ENCODE peak calls at places on chromosome 18, in seven cellular contexts. A is adipocyte, V is GM23248, O is left ventricle myocardium inferior, P is mesendoderm, L is adrenal gland, Y is neural progenitor cell. J is an unnamed sample.
A peak's percentile ranks its signal among the peaks of the same experiment; 100 is the strongest.

GRCh38 chr18:52343138-52343537 is 3.1 kb downstream of the DCC start:
- DNase-seq in A (peak; percentile 8), V (no peak), O (no peak), P (peak; percentile 65), L (no peak), Y (peak; percentile 71), J (no peak)

GRCh38 chr18:72233106-72233505 is 311.0 kb downstream of the CBLN2 start:
- DNase-seq in A (no peak), V (no peak), O (no peak), P (no peak), L (no peak), Y (peak; percentile 75), J (no peak)

GRCh38 chr18:23894661-23895175 is 119.8 kb upstream of the TTC39C start:
- DNase-seq in A (no peak), V (no peak), O (no peak), P (no peak), L (no peak), Y (no peak), J (no peak)

GRCh38 chr18:8139127-8139591 is 470.1 kb upstream of the RAB12 start:
- DNase-seq in A (no peak), V (no peak), O (peak; percentile 32), P (no peak), L (no peak), Y (no peak), J (no peak)

GRCh38 chr18:77366725-77367641 is 117.3 kb downstream of the GALR1 start:
- DNase-seq in A (peak; percentile 1), V (peak; percentile 51), O (no peak), P (no peak), L (peak; percentile 25), Y (no peak), J (no peak)

GRCh38 chr18:45456076-45457066 is 158.9 kb upstream of the SLC14A2 start:
- DNase-seq in A (no peak), V (peak; percentile 7), O (peak; percentile 25), P (peak; percentile 22), L (peak; percentile 26), Y (no peak), J (no peak)

GRCh38 chr18:24267878-24268277 is 129.0 kb downstream of the CABYR start:
- DNase-seq in A (no peak), V (no peak), O (no peak), P (no peak), L (no peak), Y (no peak), J (no peak)

GRCh38 chr18:48910972-48911545 is 39.7 kb downstream of the SMAD7 start:
- DNase-seq in A (no peak), V (no peak), O (no peak), P (no peak), L (no peak), Y (no peak), J (peak; percentile 46)

GRCh38 chr18:61833387-61833786 is 59.4 kb downstream of the RNF152 start:
- DNase-seq in A (peak; percentile 76), V (no peak), O (no peak), P (no peak), L (no peak), Y (no peak), J (no peak)

GRCh38 chr18:25353080-25353479 is 1.1 kb upstream of the ZNF521 start:
- DNase-seq in A (no peak), V (no peak), O (no peak), P (no peak), L (no peak), Y (no peak), J (no peak)

GRCh38 chr18:36568487-36568886 is 260.3 kb downstream of the TPGS2 start:
- DNase-seq in A (no peak), V (no peak), O (no peak), P (no peak), L (no peak), Y (no peak), J (no peak)

GRCh38 chr18:11733031-11733430 is 44.0 kb downstream of the GNAL start:
- DNase-seq in A (peak; percentile 88), V (peak; percentile 70), O (peak; percentile 77), P (peak; percentile 77), L (peak; percentile 58), Y (peak; percentile 88), J (peak; percentile 95)

GRCh38 chr18:49174478-49174877 is 223.7 kb upstream of the SMAD7 start:
- DNase-seq in A (peak; percentile 68), V (peak; percentile 98), O (no peak), P (no peak), L (no peak), Y (no peak), J (no peak)

GRCh38 chr18:56945171-56945863 is 201.6 kb upstream of the BOD1L2 start:
- DNase-seq in A (peak; percentile 31), V (peak; percentile 3), O (no peak), P (no peak), L (no peak), Y (no peak), J (no peak)

GRCh38 chr18:69649678-69650077 is 249.0 kb downstream of the DOK6 start:
- DNase-seq in A (no peak), V (no peak), O (no peak), P (no peak), L (no peak), Y (no peak), J (no peak)

GRCh38 chr18:61583548-61583947 is 250.3 kb downstream of the CDH20 start:
- DNase-seq in A (no peak), V (no peak), O (no peak), P (no peak), L (no peak), Y (no peak), J (no peak)

GRCh38 chr18:3389977-3390376 is 60.0 kb upstream of the TGIF1 start:
- DNase-seq in A (no peak), V (no peak), O (no peak), P (no peak), L (no peak), Y (no peak), J (no peak)

GRCh38 chr18:7607535-7608173 is 40.5 kb downstream of the PTPRM start:
- DNase-seq in A (peak; percentile 8), V (no peak), O (peak; percentile 41), P (no peak), L (no peak), Y (no peak), J (no peak)

GRCh38 chr18:55256568-55257289 is 297.5 kb upstream of the CCDC68 start:
- DNase-seq in A (no peak), V (peak; percentile 54), O (no peak), P (no peak), L (no peak), Y (no peak), J (no peak)

GRCh38 chr18:51397347-51397962 is 200.0 kb upstream of the MEX3C start:
- DNase-seq in A (no peak), V (no peak), O (no peak), P (no peak), L (no peak), Y (no peak), J (no peak)

GRCh38 chr18:50287028-50287440 is 458 bp downstream of the CXXC1 start:
- DNase-seq in A (no peak), V (no peak), O (no peak), P (no peak), L (no peak), Y (no peak), J (no peak)

GRCh38 chr18:42086288-42086687 is 131.3 kb downstream of the PIK3C3 start:
- DNase-seq in A (no peak), V (no peak), O (no peak), P (peak; percentile 91), L (peak; percentile 73), Y (no peak), J (peak; percentile 64)

DNA sequence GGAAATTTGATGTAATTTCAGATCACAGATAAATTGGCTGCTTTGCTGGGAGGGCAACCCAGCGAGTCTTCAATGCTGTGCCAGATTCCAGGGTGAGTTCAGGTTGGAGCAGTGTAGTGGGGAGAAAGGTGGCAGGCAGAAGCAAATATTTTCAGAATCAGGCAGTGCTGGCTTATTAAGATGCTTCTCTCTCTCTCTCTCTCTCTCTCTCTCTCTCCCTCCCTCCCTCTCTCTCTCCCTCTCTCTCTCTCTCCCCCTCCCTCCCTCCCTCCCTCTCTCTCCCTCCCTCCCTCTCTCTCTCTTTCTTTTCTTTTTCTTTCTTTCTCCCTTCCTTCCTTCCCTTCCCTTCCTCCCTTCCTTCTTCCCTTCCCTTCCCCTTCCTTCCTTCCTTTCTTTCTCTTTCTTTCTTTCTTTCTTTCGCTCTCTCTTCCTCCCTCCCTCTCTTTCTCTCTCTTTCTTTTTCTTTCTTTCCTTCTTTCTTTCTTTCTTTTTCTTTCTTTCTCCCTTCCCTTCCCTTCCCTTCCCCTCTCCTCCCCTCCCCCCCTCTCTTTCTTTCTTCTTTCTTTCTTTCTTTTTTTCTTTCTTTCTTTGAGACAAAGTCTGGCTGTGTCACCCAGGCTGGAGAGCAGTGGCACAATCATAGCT is 34.6 kb downstream of the GATA6 start:
- DNase-seq in A (no peak), V (no peak), O (no peak), P (no peak), L (no peak), Y (no peak), J (no peak)
- H3K27me3 ChIP-seq in A (no peaks in the 10 kb centered on the region), V (no peaks in the 10 kb centered on the region), O (no peaks in the 10 kb centered on the region), P (no peaks in the 10 kb centered on the region), L (no peaks in the 10 kb centered on the region), Y (peaks cover 57% of the 10 kb centered on the region), J (no peaks in the 10 kb centered on the region)

GRCh38 chr18:10056506-10056905 is 142.7 kb downstream of the VAPA start:
- DNase-seq in A (no peak), V (no peak), O (no peak), P (no peak), L (no peak), Y (no peak), J (no peak)
- H3K4me1 ChIP-seq in A (peaks cover 46% of the 10 kb centered on the region), V (peaks cover 39% of the 10 kb centered on the region), O (peaks cover 56% of the 10 kb centered on the region), P (peaks cover 8% of the 10 kb centered on the region), L (peaks cover 5% of the 10 kb centered on the region), Y (peaks cover 23% of the 10 kb centered on the region), J (peaks cover 7% of the 10 kb centered on the region)

DNA sequence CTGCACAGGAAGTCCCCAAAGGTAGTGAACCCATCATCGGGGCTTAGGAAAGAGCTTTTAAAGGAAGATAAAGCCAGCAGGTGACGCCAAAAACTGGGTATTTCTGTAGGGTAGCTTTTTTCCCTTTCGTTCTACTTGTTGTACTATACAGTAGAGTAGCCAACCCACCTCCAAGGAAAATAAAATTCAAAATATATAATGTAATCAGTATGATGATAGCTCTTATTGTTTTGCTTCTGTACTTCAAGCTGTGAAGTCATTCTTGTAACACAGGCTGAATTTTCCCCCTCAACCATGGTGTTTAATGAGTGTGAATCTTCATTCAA is 112.1 kb downstream of the FAM210A start:
- DNase-seq in A (no peak), V (no peak), O (no peak), P (no peak), L (no peak), Y (no peak), J (no peak)
- H3K27me3 ChIP-seq in A (peaks cover 27% of the 10 kb centered on the region), V (peaks cover 59% of the 10 kb centered on the region), O (no peaks in the 10 kb centered on the region), P (no peaks in the 10 kb centered on the region), L (no peaks in the 10 kb centered on the region), Y (peaks cover 34% of the 10 kb centered on the region), J (peaks cover 6% of the 10 kb centered on the region)

DNA sequence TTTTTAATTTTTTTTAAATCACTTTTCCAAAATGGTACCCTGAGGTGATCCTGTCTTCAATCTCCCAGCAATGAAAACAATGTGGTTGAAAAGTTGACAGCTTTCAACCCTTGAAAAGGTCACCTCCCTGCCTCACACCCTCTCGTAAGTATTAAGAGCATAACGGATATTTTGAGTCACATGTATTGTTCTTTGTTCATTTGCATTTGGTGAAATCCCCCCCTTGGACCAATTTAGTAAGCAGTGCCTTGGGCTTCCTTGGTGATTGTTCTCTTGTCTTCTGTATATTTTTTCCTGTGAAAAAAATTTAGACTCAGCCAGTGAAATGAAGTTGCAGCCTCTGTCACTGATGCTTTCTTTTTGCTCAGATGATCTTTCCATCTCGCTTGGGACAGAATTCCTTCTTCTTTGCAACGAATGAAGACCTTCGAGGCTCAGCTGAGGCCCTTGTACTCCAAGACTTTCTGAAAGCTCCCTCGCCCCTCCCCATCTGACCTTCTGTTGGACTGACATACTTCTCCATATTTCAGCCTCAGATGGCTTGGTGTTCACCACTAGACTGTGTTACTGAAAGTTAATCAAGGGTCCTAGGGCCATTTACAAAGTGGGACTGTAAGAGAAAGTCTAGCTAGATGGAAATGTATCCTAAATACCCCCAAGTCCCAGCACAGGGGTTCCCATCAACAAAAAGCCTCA is 158.4 kb downstream of the BCL2 start:
- DNase-seq in A (no peak), V (no peak), O (no peak), P (no peak), L (no peak), Y (no peak), J (no peak)
- H3K4me1 ChIP-seq in A (peaks cover 26% of the 10 kb centered on the region), V (peaks cover 17% of the 10 kb centered on the region), O (peaks cover 31% of the 10 kb centered on the region), P (no peaks in the 10 kb centered on the region), L (peaks cover 7% of the 10 kb centered on the region), Y (no peaks in the 10 kb centered on the region), J (no peaks in the 10 kb centered on the region)